ENCODE peak calls at places on chromosome 2, in eight cellular contexts. X is psoas muscle; Z is activated CD8-positive, alpha-beta memory T cell treated with anti-CD3 and anti-CD28 coated beads for 48 hours; F is stimulated activated CD4-positive, alpha-beta T cell treated with anti-CD3 and anti-CD28 coated beads, Interleukin-4, amount 100 ng/mL, for 48 hours; C is GM12865; I is HepG2; P is T-cell; E is HEK293T. U is an unnamed sample.

GRCh38 chr2:150732064-150732463 is 244.6 kb upstream of the RND3 start:
- DNase-seq in X (no peak), Z (no peak), F (no peak), C (peak; percentile 9), I (no peak), P (no peak), E (no peak), U (no peak)

GRCh38 chr2:31023550-31023949 is 114.7 kb downstream of the GALNT14 start:
- DNase-seq in X (no peak), Z (no peak), F (no peak), C (no peak), I (no peak), P (no peak), E (no peak), U (no peak)

GRCh38 chr2:161343235-161343634 is 35.0 kb downstream of the PSMD14 start:
- DNase-seq in X (no peak), Z (no peak), F (no peak), C (no peak), I (no peak), P (no peak), E (no peak), U (no peak)

GRCh38 chr2:74507145-74507925 is at the start of gene PCGF1:
- DNase-seq in X (peak; percentile 100), Z (peak; percentile 92), F (peak; percentile 98), C (peak; percentile 98), I (peak; percentile 98), P (peak; percentile 100), E (peak; percentile 97), U (peak; percentile 97)

GRCh38 chr2:172361360-172361759 is 66.0 kb upstream of the ITGA6 start:
- DNase-seq in X (no peak), Z (no peak), F (no peak), C (no peak), I (no peak), P (no peak), E (no peak), U (no peak)

GRCh38 chr2:112181571-112182290 is 43.5 kb downstream of the FBLN7 start:
- DNase-seq in X (no peak), Z (no peak), F (peak; percentile 52), C (no peak), I (no peak), P (peak; percentile 55), E (no peak), U (peak; percentile 34)

GRCh38 chr2:9030190-9030589 is 26.7 kb upstream of the MBOAT2 start:
- DNase-seq in X (no peak), Z (no peak), F (no peak), C (no peak), I (no peak), P (no peak), E (no peak), U (no peak)

GRCh38 chr2:118667964-118668363 is 179.5 kb downstream of the EN1 start:
- DNase-seq in X (no peak), Z (no peak), F (no peak), C (no peak), I (no peak), P (no peak), E (no peak), U (no peak)

GRCh38 chr2:355773-356172 is 67.9 kb upstream of the ALKAL2 start:
- DNase-seq in X (no peak), Z (no peak), F (no peak), C (no peak), I (no peak), P (no peak), E (no peak), U (no peak)

GRCh38 chr2:168028377-168028776 is 219.0 kb downstream of the STK39 start:
- DNase-seq in X (no peak), Z (no peak), F (no peak), C (no peak), I (peak; percentile 52), P (no peak), E (no peak), U (no peak)

GRCh38 chr2:215843579-215843978 is 169.8 kb downstream of the MREG start:
- DNase-seq in X (peak; percentile 53), Z (no peak), F (no peak), C (no peak), I (peak; percentile 38), P (no peak), E (no peak), U (no peak)

GRCh38 chr2:28810384-28811285 is at the start of gene SPDYA:
- DNase-seq in X (peak; percentile 85), Z (peak; percentile 64), F (peak; percentile 80), C (peak; percentile 83), I (no peak), P (peak; percentile 71), E (no peak), U (peak; percentile 88)

GRCh38 chr2:63544017-63544627 is 44.2 kb downstream of the WDPCP start:
- DNase-seq in X (no peak), Z (no peak), F (no peak), C (peak; percentile 17), I (no peak), P (no peak), E (no peak), U (no peak)

GRCh38 chr2:10884530-10885478 is 26.9 kb upstream of the KCNF1 start:
- DNase-seq in X (no peak), Z (no peak), F (no peak), C (no peak), I (peak; percentile 25), P (no peak), E (no peak), U (no peak)

GRCh38 chr2:3146772-3147640 is 230.6 kb downstream of the EIPR1 start:
- DNase-seq in X (no peak), Z (no peak), F (no peak), C (no peak), I (no peak), P (no peak), E (no peak), U (no peak)

GRCh38 chr2:219459460-219460311 is 25.0 kb downstream of the SPEG start:
- DNase-seq in X (peak; percentile 86), Z (no peak), F (peak; percentile 24), C (peak; percentile 52), I (peak; percentile 58), P (peak; percentile 29), E (peak; percentile 86), U (peak; percentile 86)

GRCh38 chr2:101820519-101820918 is 123.0 kb downstream of the MAP4K4 start:
- DNase-seq in X (no peak), Z (no peak), F (no peak), C (no peak), I (no peak), P (no peak), E (no peak), U (no peak)

GRCh38 chr2:241760301-241760771 is 16.3 kb upstream of the GAL3ST2 start:
- DNase-seq in X (peak; percentile 41), Z (no peak), F (no peak), C (no peak), I (no peak), P (no peak), E (no peak), U (no peak)

GRCh38 chr2:218430721-218431120 is 11.8 kb downstream of the VIL1 start:
- DNase-seq in X (peak; percentile 25), Z (no peak), F (no peak), C (no peak), I (no peak), P (no peak), E (no peak), U (no peak)

GRCh38 chr2:51379997-51380396 is 348.1 kb upstream of the NRXN1 start:
- DNase-seq in X (no peak), Z (no peak), F (no peak), C (no peak), I (no peak), P (no peak), E (no peak), U (no peak)

GRCh38 chr2:234305846-234306245 is 191.0 kb downstream of the ARL4C start:
- DNase-seq in X (no peak), Z (no peak), F (no peak), C (no peak), I (no peak), P (no peak), E (no peak), U (no peak)

GRCh38 chr2:31038385-31038784 is 99.9 kb downstream of the GALNT14 start:
- DNase-seq in X (no peak), Z (no peak), F (no peak), C (no peak), I (peak; percentile 10), P (no peak), E (peak; percentile 40), U (no peak)

GRCh38 chr2:150663143-150663542 is 175.7 kb upstream of the RND3 start:
- DNase-seq in X (no peak), Z (no peak), F (no peak), C (no peak), I (no peak), P (no peak), E (no peak), U (no peak)

GRCh38 chr2:9993490-9994165 is 42.1 kb downstream of the GRHL1 start:
- DNase-seq in X (no peak), Z (no peak), F (no peak), C (no peak), I (no peak), P (no peak), E (no peak), U (no peak)

GRCh38 chr2:229780856-229781773 is 66.8 kb upstream of the DNER start:
- DNase-seq in X (no peak), Z (no peak), F (no peak), C (peak; percentile 44), I (peak; percentile 43), P (no peak), E (peak; percentile 65), U (no peak)

GRCh38 chr2:96526615-96527014 is 9.9 kb upstream of the ARID5A start:
- DNase-seq in X (peak; percentile 15), Z (no peak), F (no peak), C (no peak), I (no peak), P (no peak), E (no peak), U (no peak)

GRCh38 chr2:150127995-150128394 is 359.5 kb downstream of the RND3 start:
- DNase-seq in X (no peak), Z (no peak), F (no peak), C (no peak), I (no peak), P (no peak), E (no peak), U (no peak)

GRCh38 chr2:168178925-168179324 is 68.5 kb downstream of the STK39 start:
- DNase-seq in X (no peak), Z (no peak), F (no peak), C (no peak), I (no peak), P (no peak), E (no peak), U (no peak)

GRCh38 chr2:71596011-71596410 is 142.7 kb downstream of the DYSF start:
- DNase-seq in X (no peak), Z (no peak), F (no peak), C (no peak), I (no peak), P (no peak), E (no peak), U (no peak)

GRCh38 chr2:96541326-96541725 is 4.8 kb downstream of the ARID5A start:
- DNase-seq in X (no peak), Z (no peak), F (no peak), C (no peak), I (no peak), P (no peak), E (no peak), U (no peak)

GRCh38 chr2:138365581-138365980 is 136.0 kb upstream of the SPOPL start:
- DNase-seq in X (no peak), Z (no peak), F (no peak), C (no peak), I (no peak), P (no peak), E (no peak), U (no peak)

GRCh38 chr2:106025796-106026195 is 168.3 kb downstream of the UXS1 start:
- DNase-seq in X (no peak), Z (no peak), F (no peak), C (no peak), I (no peak), P (no peak), E (no peak), U (no peak)

GRCh38 chr2:66929632-66930385 is 467.3 kb upstream of the ETAA1 start:
- DNase-seq in X (peak; percentile 38), Z (no peak), F (no peak), C (no peak), I (no peak), P (no peak), E (no peak), U (no peak)

GRCh38 chr2:32553829-32554432 is 73.9 kb upstream of the TTC27 start:
- DNase-seq in X (no peak), Z (no peak), F (no peak), C (peak; percentile 73), I (peak; percentile 43), P (no peak), E (peak; percentile 25), U (no peak)